ENCODE peak calls at places on chromosomes 11 and 22, in ten cellular contexts. Q, B, R, F, G, L, J, Z, A and T are unnamed samples.

GRCh38 chr22:40187389-40187788 is 9.7 kb downstream of the TNRC6B start:
- DNase-seq in Q (no peak), B (no peak), R (no peak), F (no peak), G (no peak), L (no peak), J (no peak), Z (no peak), A (no peak), T (no peak)

GRCh38 chr11:72697814-72698213 is 23.6 kb upstream of the PDE2A start:
- DNase-seq in Q (no peak), B (no peak), R (no peak), F (no peak), G (no peak), L (no peak), J (no peak), Z (no peak), A (no peak), T (no peak)

GRCh38 chr11:125223901-125224331 is 59.4 kb downstream of the PKNOX2 start:
- DNase-seq in Q (no peak), B (no peak), R (no peak), F (no peak), G (no peak), L (no peak), J (no peak), Z (no peak), A (no peak), T (no peak)

GRCh38 chr11:73257342-73258103 is 14.6 kb upstream of the P2RY6 start:
- DNase-seq in Q (no peak), B (peak), R (peak), F (peak), G (peak), L (no peak), J (no peak), Z (no peak), A (no peak), T (no peak)

GRCh38 chr11:121723261-121723741 is 270.5 kb upstream of the SORL1-AS1 start:
- DNase-seq in Q (peak), B (peak), R (peak), F (peak), G (no peak), L (no peak), J (no peak), Z (no peak), A (no peak), T (no peak)

GRCh38 chr22:40484906-40485660 is 114.7 kb downstream of the SGSM3 start:
- DNase-seq in Q (no peak), B (peak), R (no peak), F (peak), G (no peak), L (no peak), J (no peak), Z (no peak), A (no peak), T (no peak)

GRCh38 chr22:39206491-39206890 is 38.3 kb downstream of the PDGFB start:
- DNase-seq in Q (no peak), B (no peak), R (no peak), F (no peak), G (no peak), L (no peak), J (no peak), Z (peak), A (no peak), T (no peak)

GRCh38 chr11:105432241-105432995 is 177.5 kb upstream of the GRIA4 start:
- DNase-seq in Q (no peak), B (no peak), R (no peak), F (no peak), G (no peak), L (no peak), J (no peak), Z (no peak), A (no peak), T (no peak)

GRCh38 chr11:94557391-94557790 is 9.8 kb upstream of the PIWIL4 start:
- DNase-seq in Q (no peak), B (peak), R (no peak), F (peak), G (no peak), L (no peak), J (no peak), Z (no peak), A (no peak), T (no peak)

GRCh38 chr11:84480151-84480550 is 1147.0 kb downstream of the DLG2 start:
- DNase-seq in Q (no peak), B (no peak), R (peak), F (no peak), G (no peak), L (no peak), J (no peak), Z (no peak), A (no peak), T (no peak)

GRCh38 chr11:65003282-65003681 is 6.5 kb upstream of the BATF2 start:
- DNase-seq in Q (no peak), B (peak), R (peak), F (peak), G (no peak), L (no peak), J (no peak), Z (no peak), A (no peak), T (no peak)

GRCh38 chr11:65404210-65404609 is 17.8 kb downstream of the FRMD8 start:
- DNase-seq in Q (no peak), B (no peak), R (no peak), F (no peak), G (no peak), L (no peak), J (no peak), Z (no peak), A (no peak), T (no peak)

GRCh38 chr11:692824-693414 is 2.1 kb downstream of the DEAF1 start:
- DNase-seq in Q (no peak), B (no peak), R (no peak), F (no peak), G (no peak), L (peak), J (peak), Z (no peak), A (no peak), T (no peak)

GRCh38 chr11:111957663-111958415 is 20.7 kb downstream of the DIXDC1 start:
- DNase-seq in Q (no peak), B (no peak), R (no peak), F (no peak), G (no peak), L (no peak), J (no peak), Z (no peak), A (no peak), T (no peak)

GRCh38 chr22:30649430-30650007 is 13.9 kb downstream of the SLC35E4 start:
- DNase-seq in Q (peak), B (peak), R (no peak), F (peak), G (peak), L (peak), J (peak), Z (peak), A (peak), T (peak)

GRCh38 chr11:126357969-126358762 is 2.7 kb downstream of the ST3GAL4 start:
- DNase-seq in Q (peak), B (no peak), R (no peak), F (no peak), G (no peak), L (no peak), J (no peak), Z (peak), A (no peak), T (peak)

GRCh38 chr11:71381781-71382505 is 66.2 kb downstream of the DHCR7 start:
- DNase-seq in Q (no peak), B (no peak), R (no peak), F (no peak), G (no peak), L (peak), J (no peak), Z (no peak), A (no peak), T (no peak)